ENCODE peak calls at places on chromosomes 5 and 9, in six cellular contexts. D, H, B, E, X and N are unnamed samples.

GRCh38 chr5:15013654-15014463 is 142.3 kb upstream of the ANKH start:
- DNase-seq in D (peak; percentile 71), E (peak; percentile 80), H (peak; percentile 78), B (no peak), X (peak; percentile 87), N (peak; percentile 52)

GRCh38 chr5:55324815-55325418 is 17.1 kb downstream of the MTREX start:
- DNase-seq in X (peak; percentile 73), D (peak; percentile 29), E (peak; percentile 68), H (peak; percentile 68), B (no peak), N (no peak)

GRCh38 chr5:180787711-180788431 is 14.7 kb downstream of the MGAT1 start:
- DNase-seq in H (peak; percentile 32), E (no peak), B (no peak), D (peak; percentile 61), X (no peak), N (no peak)

GRCh38 chr5:96247733-96248132 is 185.3 kb downstream of the PCSK1 start:
- DNase-seq in D (no peak), H (no peak), B (peak; percentile 25), E (no peak), X (no peak), N (no peak)

GRCh38 chr9:78040726-78041125 is 9.1 kb upstream of the GNAQ start:
- DNase-seq in X (no peak), E (no peak), D (no peak), H (no peak), B (no peak), N (no peak)

GRCh38 chr5:55668356-55668755 is 43.8 kb downstream of the SLC38A9 start:
- DNase-seq in D (peak; percentile 86), H (peak; percentile 77), B (no peak), E (peak; percentile 95), X (peak; percentile 82), N (peak; percentile 42)

GRCh38 chr5:9830184-9830583 is 200.0 kb upstream of the TAS2R1 start:
- DNase-seq in E (no peak), D (no peak), X (no peak), B (no peak), H (no peak), N (no peak)

GRCh38 chr5:18533137-18533536 is 898.9 kb downstream of the TAF11L14 start:
- DNase-seq in E (no peak), D (no peak), B (no peak), X (no peak), H (no peak), N (no peak)

GRCh38 chr9:72586388-72587160 is 65.2 kb downstream of the TMC1 start:
- DNase-seq in E (peak; percentile 96), H (peak; percentile 91), B (no peak), X (peak; percentile 97), D (peak; percentile 75), N (peak; percentile 91)

GRCh38 chr9:127450170-127450830 is 906 bp downstream of the RPL12 start:
- DNase-seq in E (peak; percentile 86), B (peak; percentile 29), H (peak; percentile 50), D (no peak), X (peak; percentile 41), N (no peak)

GRCh38 chr5:84450617-84451414 is 66.1 kb upstream of the EDIL3 start:
- DNase-seq in D (no peak), B (no peak), E (no peak), H (peak; percentile 4), X (peak; percentile 35), N (no peak)

GRCh38 chr9:74803366-74804017 is 84.2 kb downstream of the TRPM6 start:
- DNase-seq in D (no peak), B (no peak), H (no peak), X (no peak), E (no peak), N (no peak)

GRCh38 chr9:26723486-26723885 is 169.1 kb downstream of the CAAP1 start:
- DNase-seq in E (peak; percentile 11), X (peak; percentile 28), B (no peak), D (no peak), H (peak; percentile 24), N (no peak)

GRCh38 chr5:128799945-128800344 is 165.3 kb upstream of the SLC27A6 start:
- DNase-seq in D (no peak), E (no peak), H (no peak), X (no peak), B (no peak), N (no peak)

GRCh38 chr5:79080804-79081203 is 11.2 kb downstream of the BHMT2 start:
- DNase-seq in H (no peak), X (no peak), B (no peak), E (no peak), D (no peak), N (no peak)

GRCh38 chr5:37867634-37868033 is 27.8 kb upstream of the GDNF start:
- DNase-seq in D (no peak), B (no peak), X (peak; percentile 23), E (peak; percentile 43), H (peak; percentile 82), N (no peak)

GRCh38 chr9:12759767-12760166 is 15.1 kb upstream of the LURAP1L start:
- DNase-seq in B (no peak), H (peak; percentile 62), D (peak; percentile 33), X (peak; percentile 68), E (peak; percentile 75), N (no peak)

GRCh38 chr9:81690251-81690851 is 1.0 kb upstream of the TLE1 start:
- DNase-seq in X (peak; percentile 62), E (peak; percentile 61), B (peak; percentile 70), D (no peak), H (no peak), N (no peak)

GRCh38 chr5:64497390-64497789 is 8.4 kb upstream of the RGS7BP start:
- DNase-seq in E (peak; percentile 8), H (peak; percentile 7), B (no peak), D (peak; percentile 73), X (peak; percentile 3), N (no peak)

GRCh38 chr5:1787472-1788047 is 12.1 kb downstream of the MRPL36 start:
- DNase-seq in D (no peak), E (no peak), B (no peak), H (no peak), X (no peak), N (no peak)

GRCh38 chr5:33362915-33363314 is 77.8 kb upstream of the TARS1 start:
- DNase-seq in E (peak; percentile 72), H (peak; percentile 36), X (peak; percentile 92), B (no peak), D (no peak), N (no peak)

GRCh38 chr9:38039090-38039906 is 29.7 kb downstream of the SHB start:
- DNase-seq in D (peak; percentile 33), H (peak; percentile 40), X (peak; percentile 68), B (no peak), E (peak; percentile 93), N (no peak)

GRCh38 chr5:90691533-90691932 is 132.9 kb downstream of the ADGRV1 start:
- DNase-seq in X (no peak), D (no peak), E (no peak), H (no peak), B (no peak), N (no peak)

GRCh38 chr9:9747787-9748186 is 865.0 kb downstream of the PTPRD start:
- DNase-seq in E (peak; percentile 26), X (peak; percentile 8), H (no peak), D (peak; percentile 10), B (no peak), N (no peak)

GRCh38 chr5:129951039-129951438 is 46.8 kb downstream of the CHSY3 start:
- DNase-seq in D (no peak), X (no peak), B (no peak), H (no peak), E (peak; percentile 51), N (no peak)

GRCh38 chr5:5665225-5666075 is 243.0 kb downstream of the ICE1 start:
- DNase-seq in X (no peak), B (no peak), E (peak; percentile 13), D (peak; percentile 2), H (no peak), N (no peak)

GRCh38 chr9:127943746-127944145 is 6.1 kb upstream of the DPM2 start:
- DNase-seq in X (peak; percentile 77), H (peak; percentile 71), D (peak; percentile 62), B (peak; percentile 87), E (peak; percentile 75), N (no peak)

GRCh38 chr5:157532022-157532421 is 43.6 kb downstream of the ADAM19 start:
- DNase-seq in H (no peak), E (no peak), B (no peak), D (no peak), X (no peak), N (no peak)

GRCh38 chr9:79621916-79622575 is 50.3 kb downstream of the TLE4 start:
- DNase-seq in B (no peak), X (no peak), E (no peak), D (no peak), H (peak; percentile 38), N (no peak)

GRCh38 chr5:154728884-154729283 is 26.3 kb upstream of the LARP1 start:
- DNase-seq in D (no peak), E (no peak), X (no peak), B (no peak), H (no peak), N (no peak)
- H3K4me3 ChIP-seq in D (no peak overlapping the region), E (no peak overlapping the region), X (no peak overlapping the region), B (no peak overlapping the region), H (no peak overlapping the region), N (no peak overlapping the region)

GRCh38 chr5:133421394-133421793 is 190.9 kb downstream of the FSTL4 start:
- DNase-seq in X (peak; percentile 26), E (peak; percentile 4), B (no peak), H (no peak), D (peak; percentile 25), N (no peak)
- TF ChIP-seq CTCF in X (peak; percentile 49), E (peak; percentile 20), B (no peak), H (peak; percentile 25), D (peak; percentile 40), N (peak; percentile 48)

GRCh38 chr5:143001764-143002351 is 231.7 kb downstream of the ARHGAP26 start:
- DNase-seq in E (peak; percentile 47), B (no peak), D (peak; percentile 67), H (peak; percentile 74), X (peak; percentile 75), N (no peak)
- H3K4me3 ChIP-seq in E (no peak overlapping the region), B (no peak overlapping the region), D (no peak overlapping the region), H (no peak overlapping the region), X (no peak overlapping the region), N (no peak overlapping the region)

GRCh38 chr9:120714088-120714845 is at the start of gene MEGF9:
- DNase-seq in E (peak; percentile 97), D (peak; percentile 96), X (peak; percentile 97), B (peak; percentile 98), H (peak; percentile 97), N (peak; percentile 87)
- TF ChIP-seq CTCF in E (no peak), D (no peak), X (no peak), B (no peak), H (no peak), N (no peak)

DNA sequence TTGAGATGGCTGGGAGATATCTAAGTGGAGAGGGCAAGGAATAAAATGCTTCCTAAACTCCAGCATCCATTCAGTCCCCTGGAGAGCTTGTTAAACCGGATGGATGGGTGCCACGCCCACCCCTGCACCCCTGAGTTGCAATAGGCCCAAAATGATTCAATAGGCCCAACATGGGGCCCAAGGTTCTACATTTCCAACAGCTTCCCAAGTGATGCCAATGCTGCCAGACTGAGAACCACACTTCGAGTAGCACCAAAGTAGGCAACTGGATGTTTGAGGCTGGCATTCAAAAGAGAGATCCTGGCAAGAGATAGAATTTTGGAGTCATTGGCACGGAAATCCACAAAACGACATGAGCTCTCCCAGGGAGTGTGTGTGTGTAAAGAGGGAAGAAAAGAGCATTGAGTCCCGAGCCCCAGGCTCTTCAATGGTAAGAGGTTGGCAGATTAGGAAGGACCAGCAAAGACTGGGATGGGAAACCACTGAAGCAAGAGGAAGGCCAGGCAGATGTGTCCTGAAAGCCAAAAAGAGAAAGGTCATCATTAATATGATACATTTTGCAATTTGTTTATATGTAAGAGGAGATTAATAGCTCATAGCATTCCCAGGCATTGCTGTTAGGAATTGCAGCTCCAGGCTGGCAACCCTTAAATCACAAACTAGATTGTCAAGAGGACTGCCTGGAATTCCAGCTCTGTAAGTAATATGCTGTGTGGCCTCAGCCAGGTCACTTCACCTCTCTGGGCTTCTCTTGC is 130.6 kb downstream of the KCNIP1 start:
- DNase-seq in H (no peak), X (no peak), D (no peak), E (no peak), B (no peak), N (no peak)
- H3K4me3 ChIP-seq in H (no peak overlapping the region), X (no peak overlapping the region), D (no peak overlapping the region), E (no peak overlapping the region), B (no peak overlapping the region), N (no peak overlapping the region)